ENCODE peak calls at places on chromosome 17, in eight cellular contexts. G, Q, T, H, R, B, F and J are unnamed samples.

GRCh38 chr17:66210208-66210574 is 18.3 kb upstream of the CEP112 start:
- DNase-seq in R (no peak), G (no peak), T (no peak), F (no peak), H (no peak), Q (no peak), B (no peak), J (no peak)

GRCh38 chr17:61414141-61414935 is 14.7 kb downstream of the TBX2 start:
- DNase-seq in R (no peak), T (no peak), B (no peak), F (peak), Q (no peak), G (peak), H (no peak), J (no peak)

GRCh38 chr17:60902399-60902798 is 224.7 kb downstream of the BCAS3 start:
- DNase-seq in H (no peak), F (no peak), Q (no peak), G (no peak), T (no peak), R (no peak), B (no peak), J (no peak)

GRCh38 chr17:42392664-42393415 is 4.6 kb upstream of the STAT3 start:
- DNase-seq in R (no peak), G (no peak), B (no peak), Q (no peak), H (no peak), F (no peak), T (no peak), J (no peak)

GRCh38 chr17:62898239-62898864 is 67.7 kb upstream of the TANC2 start:
- DNase-seq in T (no peak), Q (no peak), G (peak), R (no peak), F (no peak), H (no peak), B (no peak), J (peak)

GRCh38 chr17:48541036-48541573 is 3.8 kb downstream of the HOXB2 start:
- DNase-seq in Q (no peak), H (no peak), F (no peak), R (no peak), B (peak), T (no peak), G (peak), J (no peak)

GRCh38 chr17:4588862-4589625 is 4.7 kb downstream of the SMTNL2 start:
- DNase-seq in T (no peak), H (no peak), G (no peak), F (no peak), B (no peak), R (no peak), Q (no peak), J (no peak)

GRCh38 chr17:50498021-50498874 is 10.0 kb upstream of the MYCBPAP start:
- DNase-seq in G (no peak), F (no peak), Q (no peak), R (no peak), T (peak), B (no peak), H (no peak), J (no peak)

GRCh38 chr17:61000911-61001310 is 323.3 kb downstream of the BCAS3 start:
- DNase-seq in T (peak), Q (no peak), R (no peak), G (peak), F (no peak), H (no peak), B (no peak), J (peak)

GRCh38 chr17:6046431-6046830 is 23.7 kb upstream of the WSCD1 start:
- DNase-seq in Q (no peak), B (peak), R (no peak), F (no peak), T (no peak), G (no peak), H (no peak), J (no peak)

GRCh38 chr17:17191346-17191792 is 14.8 kb downstream of the PLD6 start:
- DNase-seq in Q (no peak), H (no peak), B (no peak), T (peak), R (no peak), G (peak), F (no peak), J (peak)

GRCh38 chr17:2634361-2634960 is 41.0 kb downstream of the PAFAH1B1 start:
- DNase-seq in G (no peak), H (no peak), B (no peak), F (no peak), Q (no peak), R (no peak), T (peak), J (peak)

GRCh38 chr17:79090503-79091372 is 16.1 kb downstream of the ENGASE start:
- DNase-seq in G (peak), H (no peak), Q (no peak), B (no peak), R (no peak), F (no peak), T (no peak), J (no peak)

GRCh38 chr17:10171057-10171456 is 27.3 kb downstream of the GAS7 start:
- DNase-seq in T (no peak), F (peak), B (no peak), R (no peak), G (peak), Q (no peak), H (no peak), J (no peak)

GRCh38 chr17:44083250-44083849 is 12.8 kb downstream of the G6PC3 start:
- DNase-seq in G (no peak), Q (no peak), T (peak), B (no peak), F (no peak), H (no peak), R (no peak), J (no peak)

GRCh38 chr17:74527756-74528155 is 3.5 kb downstream of the CD300LB start:
- DNase-seq in H (no peak), G (no peak), B (no peak), R (no peak), F (no peak), Q (no peak), T (no peak), J (no peak)

GRCh38 chr17:77873518-77874302 is 84.8 kb upstream of the TNRC6C start:
- DNase-seq in Q (no peak), R (no peak), B (peak), T (no peak), G (no peak), H (no peak), F (no peak), J (no peak)

GRCh38 chr17:8455660-8456059 is 20.0 kb downstream of the NDEL1 start:
- DNase-seq in R (no peak), G (no peak), F (no peak), Q (no peak), B (no peak), H (no peak), T (no peak), J (no peak)

GRCh38 chr17:37342589-37342988 is 33.2 kb upstream of the C17orf78 start:
- DNase-seq in F (no peak), B (no peak), T (no peak), H (no peak), R (no peak), G (no peak), Q (no peak), J (no peak)

GRCh38 chr17:55540414-55541091 is 29.3 kb upstream of the SMIM36 start:
- DNase-seq in G (peak), T (peak), F (no peak), H (no peak), Q (no peak), B (no peak), R (no peak), J (peak)